ENCODE peak calls at places on chromosomes 2 and 18, in nine cellular contexts. Y is fibroblast of the aortic adventitia, U is AG10803, A is sigmoid colon, J is cardiac muscle cell, B is endothelial cell, F is AG04450, T is body of pancreas, H is mucosa of descending colon. Q is an unnamed sample.

GRCh38 chr18:48801728-48802542 is 148.8 kb downstream of the SMAD7 start:
- DNase-seq in Y (no peak), U (no peak), A (peak; percentile 39), J (no peak), B (no peak), F (no peak), T (peak; percentile 41), H (peak; percentile 37), Q (no peak)

GRCh38 chr2:151891566-151892194 is 63.5 kb upstream of the ARL5A start:
- DNase-seq in Y (no peak), U (no peak), A (no peak), J (no peak), B (no peak), F (no peak), T (no peak), H (peak; percentile 50), Q (no peak)

GRCh38 chr18:14089176-14089575 is 43.1 kb downstream of the ZNF519 start:
- DNase-seq in Y (no peak), U (no peak), A (no peak), J (no peak), B (no peak), F (no peak), T (no peak), H (no peak), Q (no peak)

GRCh38 chr2:223692227-223692947 is 90.2 kb upstream of the SCG2 start:
- DNase-seq in Y (peak; percentile 73), U (peak; percentile 46), A (no peak), J (peak; percentile 59), B (peak; percentile 45), F (no peak), T (peak; percentile 31), H (no peak), Q (no peak)

GRCh38 chr18:9734189-9734588 is 26.1 kb downstream of the RAB31 start:
- DNase-seq in Y (no peak), U (no peak), A (no peak), J (no peak), B (no peak), F (no peak), T (no peak), H (peak; percentile 47), Q (no peak)

GRCh38 chr2:12928197-12928596 is 211.5 kb downstream of the TRIB2 start:
- DNase-seq in Y (peak; percentile 81), U (peak; percentile 74), A (no peak), J (no peak), B (no peak), F (peak; percentile 32), T (no peak), H (no peak), Q (no peak)

GRCh38 chr2:239689985-239690384 is 289.2 kb upstream of the HDAC4 start:
- DNase-seq in Y (no peak), U (no peak), A (no peak), J (no peak), B (no peak), F (no peak), T (no peak), H (no peak), Q (no peak)

GRCh38 chr2:12733846-12734245 is 17.1 kb downstream of the TRIB2 start:
- DNase-seq in Y (no peak), U (no peak), A (no peak), J (no peak), B (no peak), F (no peak), T (peak; percentile 74), H (peak; percentile 27), Q (no peak)

GRCh38 chr2:140122001-140122400 is 1341.8 kb upstream of the NXPH2 start:
- DNase-seq in Y (no peak), U (no peak), A (no peak), J (no peak), B (no peak), F (no peak), T (no peak), H (no peak), Q (no peak)

GRCh38 chr18:50013363-50014138 is 181.4 kb downstream of the MYO5B start:
- DNase-seq in Y (no peak), U (peak; percentile 2), A (no peak), J (no peak), B (no peak), F (no peak), T (no peak), H (no peak), Q (no peak)

GRCh38 chr2:215418064-215418963 is 17.6 kb downstream of the FN1 start:
- DNase-seq in Y (no peak), U (no peak), A (no peak), J (no peak), B (no peak), F (no peak), T (peak; percentile 19), H (no peak), Q (no peak)

GRCh38 chr2:204545861-204546773 is 842 bp downstream of the PARD3B start:
- DNase-seq in Y (no peak), U (no peak), A (peak; percentile 68), J (no peak), B (peak; percentile 8), F (no peak), T (peak; percentile 46), H (peak; percentile 78), Q (no peak)

GRCh38 chr2:26785431-26786206 is at the start of gene CENPA:
- DNase-seq in Y (peak; percentile 100), U (peak; percentile 100), A (peak; percentile 99), J (peak; percentile 99), B (peak; percentile 96), F (peak; percentile 99), T (peak; percentile 98), H (peak; percentile 98), Q (peak; percentile 97)
- TF ChIP-seq CTCF in Y (peak; percentile 28), U (peak; percentile 6), A (peak; percentile 16), J (peak; percentile 3), B (peak; percentile 72), F (peak; percentile 25), T (peak; percentile 60), H (peak; percentile 46), Q (peak; percentile 4)

DNA sequence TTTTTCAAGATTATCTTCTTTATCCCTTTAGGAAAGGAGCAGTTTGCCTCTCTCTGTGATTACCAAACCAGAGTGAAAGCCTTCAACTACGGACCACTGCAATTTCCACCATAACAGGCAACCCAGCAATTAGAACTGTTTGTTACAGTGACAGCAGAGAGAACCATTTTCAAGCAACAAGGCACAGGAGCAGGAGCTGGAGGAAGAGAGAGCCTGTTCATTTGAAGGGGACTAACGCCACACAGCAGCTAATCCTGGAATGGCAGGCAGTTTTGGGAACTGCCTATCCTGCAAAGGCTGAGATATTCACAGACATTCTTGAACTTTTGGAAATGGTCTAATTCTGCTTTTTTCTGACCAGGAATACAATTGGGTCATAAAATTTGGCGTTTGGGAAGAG is 1541.9 kb upstream of the PIK3C3 start:
- DNase-seq in Y (no peak), U (peak; percentile 12), A (no peak), J (peak; percentile 67), B (peak; percentile 56), F (no peak), T (no peak), H (peak; percentile 26), Q (no peak)
- TF ChIP-seq CTCF in Y (no peak), U (peak; percentile 62), A (peak; percentile 35), J (peak; percentile 35), B (no peak), F (peak; percentile 62), T (no peak), H (no peak), Q (peak; percentile 78)

GRCh38 chr2:20771296-20771695 is 51.6 kb downstream of the LDAH start:
- DNase-seq in Y (no peak), U (peak; percentile 73), A (no peak), J (no peak), B (no peak), F (no peak), T (no peak), H (no peak), Q (no peak)
- TF ChIP-seq CTCF in Y (no peak), U (no peak), A (no peak), J (no peak), B (no peak), F (no peak), T (no peak), H (no peak), Q (no peak)

GRCh38 chr2:241355983-241356870 is at the start of gene FARP2:
- DNase-seq in Y (peak; percentile 99), U (peak; percentile 98), A (peak; percentile 100), J (peak; percentile 100), B (peak; percentile 97), F (peak; percentile 98), T (peak; percentile 100), H (peak; percentile 99), Q (peak; percentile 70)
- TF ChIP-seq CTCF in Y (no peak), U (no peak), A (no peak), J (no peak), B (no peak), F (peak; percentile 8), T (no peak), H (no peak), Q (no peak)

DNA sequence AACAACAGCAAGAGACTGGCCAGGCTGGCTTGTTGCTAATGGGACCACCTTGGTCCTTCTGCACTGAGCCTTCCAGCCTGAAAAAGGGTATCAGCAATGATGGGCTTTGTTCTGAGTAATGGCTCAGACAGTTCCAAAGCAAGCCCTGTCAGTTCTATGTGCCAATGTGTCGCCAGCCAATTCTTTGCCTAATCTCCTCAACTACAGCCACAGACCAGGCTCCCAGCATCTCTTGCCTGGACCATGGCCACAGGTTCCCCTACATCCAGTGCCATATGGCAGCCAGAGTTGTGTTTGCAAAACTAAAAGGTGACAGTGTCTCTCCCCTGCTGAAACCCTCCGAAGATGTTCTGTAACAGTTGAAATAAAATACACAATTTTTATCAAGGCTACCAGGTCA is 61.5 kb upstream of the TMEM177 start:
- DNase-seq in Y (no peak), U (no peak), A (no peak), J (no peak), B (no peak), F (no peak), T (no peak), H (no peak), Q (no peak)
- TF ChIP-seq CTCF in Y (no peak), U (no peak), A (no peak), J (no peak), B (no peak), F (no peak), T (no peak), H (no peak), Q (no peak)

GRCh38 chr2:46988230-46988629 is 72.6 kb upstream of the MCFD2 start:
- DNase-seq in Y (no peak), U (no peak), A (no peak), J (no peak), B (no peak), F (no peak), T (no peak), H (no peak), Q (no peak)

GRCh38 chr2:46991985-46992384 is 76.4 kb upstream of the MCFD2 start:
- DNase-seq in Y (no peak), U (no peak), A (no peak), J (no peak), B (no peak), F (no peak), T (no peak), H (no peak), Q (no peak)

GRCh38 chr2:46989491-46990230 is 74.1 kb upstream of the MCFD2 start:
- DNase-seq in Y (no peak), U (peak; percentile 41), A (no peak), J (no peak), B (no peak), F (no peak), T (no peak), H (no peak), Q (no peak)

GRCh38 chr2:46990231-46990588 is 74.6 kb upstream of the MCFD2 start:
- DNase-seq in Y (no peak), U (no peak), A (no peak), J (no peak), B (no peak), F (no peak), T (no peak), H (no peak), Q (no peak)

GRCh38 chr2:46988733-46989481 is 73.3 kb upstream of the MCFD2 start:
- DNase-seq in Y (no peak), U (peak; percentile 21), A (peak; percentile 83), J (peak; percentile 37), B (no peak), F (no peak), T (no peak), H (no peak), Q (no peak)
- TF ChIP-seq CTCF in Y (peak; percentile 4), U (no peak), A (no peak), J (peak; percentile 10), B (no peak), F (peak; percentile 14), T (peak; percentile 7), H (no peak), Q (peak; percentile 8)

Q was measured in D721Med.